ENCODE peak calls at places on chromosome 13, in nine cellular contexts. P, W, K, L, R, T, N, S and E are unnamed samples.

GRCh38 chr13:62357887-62358645 is 942.4 kb upstream of the PCDH20 start:
- DNase-seq in N (no peak), T (no peak), W (peak; percentile 66), K (peak; percentile 90), R (no peak), L (peak; percentile 65), S (no peak), P (peak; percentile 29), E (peak; percentile 13)

GRCh38 chr13:111911754-111912452 is 155.0 kb upstream of the SOX1 start:
- DNase-seq in T (no peak), K (no peak), W (no peak), S (no peak), P (no peak), L (no peak), R (no peak), N (no peak), E (no peak)

GRCh38 chr13:97226013-97226412 is 3.9 kb downstream of the MBNL2 start:
- DNase-seq in R (no peak), P (no peak), N (no peak), K (no peak), T (no peak), W (no peak), L (no peak), S (no peak), E (no peak)

GRCh38 chr13:94268661-94269060 is 210.8 kb downstream of the DCT start:
- DNase-seq in K (no peak), L (no peak), R (no peak), N (no peak), P (no peak), T (no peak), S (no peak), W (peak; percentile 13), E (no peak)

GRCh38 chr13:27271572-27272096 is 1.0 kb downstream of the RASL11A start:
- DNase-seq in R (no peak), P (no peak), N (no peak), S (no peak), L (no peak), K (no peak), T (no peak), W (no peak), E (no peak)

GRCh38 chr13:38223093-38223492 is 126.6 kb upstream of the UFM1 start:
- DNase-seq in T (no peak), L (peak; percentile 32), N (no peak), K (peak; percentile 24), S (no peak), R (no peak), W (peak; percentile 43), P (peak; percentile 18), E (no peak)

GRCh38 chr13:76380436-76381065 is 505.7 kb downstream of the KCTD12 start:
- DNase-seq in N (no peak), S (no peak), P (peak; percentile 55), L (no peak), K (no peak), T (no peak), W (no peak), R (no peak), E (no peak)

GRCh38 chr13:112143046-112143752 is 76.2 kb downstream of the SOX1 start:
- DNase-seq in T (no peak), K (no peak), P (no peak), R (no peak), S (no peak), L (no peak), W (no peak), N (no peak), E (no peak)

GRCh38 chr13:33015791-33016323 is 366 bp upstream of the KL start:
- DNase-seq in P (peak; percentile 26), W (no peak), S (no peak), K (peak; percentile 25), L (peak; percentile 59), T (peak; percentile 13), R (no peak), N (no peak), E (no peak)

GRCh38 chr13:42946927-42947326 is 45.1 kb downstream of the EPSTI1 start:
- DNase-seq in K (no peak), N (no peak), S (no peak), L (no peak), R (no peak), P (no peak), W (no peak), T (no peak), E (no peak)

GRCh38 chr13:21371011-21371410 is 88.1 kb downstream of the ZDHHC20 start:
- DNase-seq in K (no peak), L (no peak), T (no peak), R (no peak), W (no peak), P (no peak), N (no peak), S (no peak), E (no peak)

GRCh38 chr13:32330438-32330837 is 15.1 kb downstream of the BRCA2 start:
- DNase-seq in W (peak; percentile 34), T (no peak), K (no peak), L (no peak), N (no peak), P (no peak), S (no peak), R (no peak), E (no peak)

GRCh38 chr13:93476175-93476574 is 249.6 kb downstream of the GPC6 start:
- DNase-seq in N (no peak), K (no peak), L (no peak), T (no peak), W (no peak), P (no peak), S (no peak), R (no peak), E (no peak)

GRCh38 chr13:26037302-26037701 is 14.5 kb downstream of the SHISA2 start:
- DNase-seq in L (peak; percentile 47), S (no peak), P (peak; percentile 50), R (no peak), T (peak; percentile 18), K (peak; percentile 55), N (no peak), W (peak; percentile 1), E (peak; percentile 43)

GRCh38 chr13:111058796-111059506 is 56.2 kb upstream of the ARHGEF7 start:
- DNase-seq in P (peak; percentile 41), S (no peak), R (no peak), K (no peak), T (no peak), L (no peak), N (no peak), W (no peak), E (no peak)

GRCh38 chr13:40777166-40777956 is 6.4 kb upstream of the MRPS31 start:
- DNase-seq in T (peak; percentile 29), L (peak; percentile 41), P (peak; percentile 78), R (no peak), K (peak; percentile 37), S (no peak), W (peak; percentile 77), N (no peak), E (peak; percentile 27)

GRCh38 chr13:89204435-89204834 is 1533.3 kb downstream of the SLITRK5 start:
- DNase-seq in L (no peak), T (no peak), P (no peak), S (no peak), R (no peak), N (no peak), W (no peak), K (no peak), E (no peak)

GRCh38 chr13:19810996-19811881 is 28.5 kb upstream of the PSPC1 start:
- DNase-seq in L (no peak), T (no peak), S (no peak), P (no peak), K (no peak), N (no peak), R (no peak), W (no peak), E (no peak)

GRCh38 chr13:110575322-110576069 is 14.0 kb upstream of the RAB20 start:
- DNase-seq in K (no peak), L (no peak), T (peak; percentile 15), N (no peak), P (peak; percentile 77), W (peak; percentile 12), S (no peak), R (no peak), E (no peak)

GRCh38 chr13:103312467-103312866 is 246.2 kb upstream of the SLC10A2 start:
- DNase-seq in W (no peak), N (no peak), R (no peak), L (no peak), K (no peak), T (no peak), S (no peak), P (no peak), E (no peak)

GRCh38 chr13:49711218-49711863 is 20.1 kb upstream of the EBPL start:
- DNase-seq in R (no peak), T (no peak), S (no peak), P (no peak), N (no peak), W (peak; percentile 36), K (no peak), L (no peak), E (no peak)

GRCh38 chr13:53007872-53008271 is 20.7 kb upstream of the OLFM4 start:
- DNase-seq in L (no peak), P (no peak), K (no peak), R (no peak), S (no peak), N (no peak), T (no peak), W (no peak), E (no peak)

GRCh38 chr13:39417131-39417530 is 185.9 kb downstream of the LHFPL6 start:
- DNase-seq in N (no peak), R (no peak), S (no peak), W (peak; percentile 22), K (peak; percentile 33), L (peak; percentile 29), P (peak; percentile 17), T (no peak), E (peak; percentile 40)

GRCh38 chr13:109700176-109700575 is 86.2 kb downstream of the IRS2 start:
- DNase-seq in K (no peak), T (no peak), N (peak; percentile 16), S (no peak), W (no peak), L (peak; percentile 80), R (no peak), P (peak; percentile 41), E (no peak)

GRCh38 chr13:32537580-32538233 is 888 bp downstream of the N4BP2L2 start:
- DNase-seq in P (no peak), W (peak; percentile 44), L (peak; percentile 9), N (no peak), T (peak; percentile 39), S (no peak), R (no peak), K (no peak), E (peak; percentile 5)

GRCh38 chr13:27658569-27658968 is 36.9 kb downstream of the POLR1D start:
- DNase-seq in T (no peak), P (no peak), N (no peak), L (no peak), R (no peak), S (no peak), K (no peak), W (no peak), E (no peak)

GRCh38 chr13:25111557-25111956 is 15.6 kb downstream of the PABPC3 start:
- DNase-seq in R (no peak), S (no peak), N (no peak), P (no peak), T (no peak), K (no peak), W (peak; percentile 3), L (no peak), E (no peak)

GRCh38 chr13:32471187-32471922 is 43.4 kb upstream of the N4BP2L1 start:
- DNase-seq in S (no peak), P (no peak), K (no peak), L (no peak), R (no peak), T (no peak), W (no peak), N (no peak), E (no peak)